ENCODE peak calls at places on chromosomes 4 and X, in six cellular contexts. A is IMR-90, U is hepatocyte, F is upper lobe of right lung, E is SJSA1, P is neuronal stem cell. W is an unnamed sample. For H3K4me1, the result is how much of the 10 kb centered on the place peaks cover.

GRCh38 chr4:169225058-169225751 is 45.6 kb downstream of the SH3RF1 start:
- DNase-seq in P (no peak), F (no peak), A (peak), E (peak), U (peak), W (no peak)

GRCh38 chrX:52923781-52924241 is 26.7 kb downstream of the FAM156B start:
- DNase-seq in U (peak), F (no peak), A (peak), P (no peak), E (no peak), W (peak)

GRCh38 chr4:86977621-86978184 is 42.9 kb downstream of the AFF1 start:
- DNase-seq in A (peak), E (peak), U (peak), P (no peak), F (no peak), W (no peak)

GRCh38 chr4:104365618-104366017 is 129.1 kb downstream of the CXXC4 start:
- DNase-seq in E (no peak), F (no peak), U (no peak), P (no peak), A (no peak), W (no peak)

GRCh38 chr4:139453371-139454110 is 380 bp upstream of the RAB33B start:
- DNase-seq in P (peak), E (peak), U (peak), F (peak), A (peak), W (peak)

GRCh38 chrX:47191331-47191730 is 2.3 kb upstream of the UBA1 start:
- DNase-seq in P (no peak), E (no peak), F (no peak), A (no peak), U (peak), W (peak)

GRCh38 chrX:10017866-10018265 is 50.7 kb downstream of the CLDN34 start:
- DNase-seq in E (peak), U (peak), A (peak), F (no peak), P (no peak), W (no peak)

GRCh38 chrX:38347136-38347535 is 5.3 kb upstream of the OTC start:
- DNase-seq in F (no peak), A (peak), U (peak), P (no peak), E (no peak), W (no peak)

GRCh38 chr4:136750898-136751297 is 781.4 kb downstream of the PCDH18 start:
- DNase-seq in E (no peak), F (no peak), U (no peak), A (peak), P (no peak), W (no peak)

GRCh38 chr4:11111876-11112275 is 316.8 kb downstream of the HS3ST1 start:
- DNase-seq in U (no peak), P (no peak), E (no peak), F (no peak), A (no peak), W (no peak)

GRCh38 chrX:153882086-153882498 is 3.9 kb downstream of the L1CAM start:
- DNase-seq in U (no peak), A (peak), F (no peak), E (no peak), P (no peak), W (peak)

GRCh38 chr4:108433832-108434231 is 186.5 kb upstream of the RPL34 start:
- DNase-seq in A (peak), P (no peak), E (peak), U (peak), F (no peak), W (no peak)

GRCh38 chr4:112847781-112848180 is 201.7 kb upstream of the ANK2 start:
- DNase-seq in A (no peak), E (no peak), F (no peak), P (no peak), U (no peak), W (no peak)

GRCh38 chr4:86472377-86473019 is 112.6 kb upstream of the MAPK10 start:
- DNase-seq in A (no peak), F (no peak), P (no peak), U (no peak), E (no peak), W (no peak)

GRCh38 chr4:85152490-85152889 is 186.0 kb upstream of the WDFY3 start:
- DNase-seq in A (no peak), E (no peak), F (no peak), P (no peak), U (no peak), W (no peak)

GRCh38 chr4:155403886-155404285 is 27.1 kb upstream of the MAP9 start:
- DNase-seq in P (peak), A (peak), U (peak), F (no peak), E (no peak), W (no peak)

GRCh38 chr4:3252831-3253641 is 4.1 kb downstream of the MSANTD1 start:
- DNase-seq in U (no peak), P (no peak), F (peak), A (no peak), E (no peak), W (peak)

GRCh38 chr4:108611360-108611759 is 9.0 kb upstream of the RPL34 start:
- DNase-seq in A (no peak), E (no peak), F (no peak), P (no peak), U (peak), W (no peak)

GRCh38 chrX:57528670-57529255 is 63.0 kb upstream of the ZXDB start:
- DNase-seq in F (no peak), E (no peak), A (peak), P (no peak), U (peak), W (peak)

GRCh38 chrX:135543924-135544323 is 23.5 kb downstream of the INTS6L start:
- DNase-seq in F (no peak), P (no peak), A (no peak), U (no peak), E (no peak), W (peak)

GRCh38 chrX:85109235-85109634 is 105.6 kb downstream of the APOOL start:
- DNase-seq in A (no peak), P (no peak), F (no peak), U (no peak), E (no peak), W (peak)

GRCh38 chr4:7936963-7937362 is 2.7 kb downstream of the AFAP1 start:
- DNase-seq in U (no peak), P (no peak), A (no peak), E (no peak), F (no peak), W (no peak)

GRCh38 chr4:74109116-74109791 is 10.3 kb upstream of the CXCL2 start:
- DNase-seq in P (no peak), A (peak), E (peak), F (no peak), U (peak), W (peak)

GRCh38 chr4:26892480-26893150 is 32.0 kb downstream of the STIM2 start:
- DNase-seq in A (no peak), F (no peak), E (no peak), U (no peak), P (no peak), W (no peak)

GRCh38 chr4:26893491-26893890 is 32.9 kb downstream of the STIM2 start:
- DNase-seq in F (no peak), U (no peak), E (no peak), P (no peak), A (peak), W (no peak)

GRCh38 chr4:26891054-26891453 is 30.4 kb downstream of the STIM2 start:
- DNase-seq in A (no peak), P (no peak), U (no peak), E (no peak), F (no peak), W (no peak)

GRCh38 chr4:26887809-26888208 is 27.2 kb downstream of the STIM2 start:
- DNase-seq in F (no peak), U (no peak), P (no peak), E (no peak), A (no peak), W (no peak)

DNA sequence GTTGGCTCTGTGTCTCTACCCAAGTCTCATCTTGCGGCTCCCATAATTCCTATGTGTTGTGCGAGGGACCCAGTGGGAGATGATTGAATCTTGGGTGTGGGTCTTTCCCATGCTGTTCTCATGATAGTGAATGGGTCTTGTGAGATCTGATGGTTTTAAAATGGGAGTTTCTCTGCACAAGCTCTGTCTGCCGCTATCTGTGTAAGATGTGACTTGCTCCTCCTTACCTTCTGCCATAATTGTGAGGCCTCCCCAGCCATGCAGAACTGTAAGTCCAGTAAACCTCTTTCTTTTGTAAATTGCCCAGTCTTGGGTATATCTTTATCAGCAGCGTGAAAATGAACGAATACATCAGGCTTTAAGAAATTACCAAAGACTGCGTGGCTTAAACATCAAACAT is 31.2 kb downstream of the STIM2 start:
- DNase-seq in P (no peak), E (no peak), U (no peak), F (no peak), A (no peak), W (no peak)
- H3K4me1 ChIP-seq in P (under half), E (under half), U (under half), F (under half), A (under half), W (under half)

GRCh38 chr4:10096976-10097330 is 19.6 kb downstream of the WDR1 start:
- DNase-seq in P (no peak), A (no peak), U (no peak), F (no peak), E (no peak), W (no peak)

GRCh38 chr4:10093801-10094552 is 22.6 kb downstream of the WDR1 start:
- DNase-seq in F (no peak), P (no peak), U (peak), E (no peak), A (peak), W (no peak)

GRCh38 chr4:10094841-10095240 is 21.8 kb downstream of the WDR1 start:
- DNase-seq in A (no peak), P (no peak), F (no peak), U (no peak), E (no peak), W (no peak)

GRCh38 chr4:10096201-10096975 is 20.2 kb downstream of the WDR1 start:
- DNase-seq in U (peak), E (peak), A (peak), F (no peak), P (no peak), W (no peak)

GRCh38 chr4:10095296-10095991 is 21.2 kb downstream of the WDR1 start:
- DNase-seq in F (no peak), A (no peak), E (no peak), U (no peak), P (no peak), W (no peak)
- H3K4me1 ChIP-seq in F (half or more), A (half or more), E (under half), U (under half), P (under half), W (under half)

GRCh38 chr4:165384608-165385007 is 5.8 kb downstream of the CPE start:
- DNase-seq in E (no peak), A (peak), F (no peak), P (no peak), U (peak), W (no peak)
- H3K4me1 ChIP-seq in E (under half), A (under half), F (under half), P (under half), U (under half), W (under half)

GRCh38 chr4:40241026-40241425 is 44.2 kb downstream of the RHOH start:
- DNase-seq in U (no peak), F (no peak), A (no peak), E (no peak), P (no peak), W (no peak)

GRCh38 chr4:40240040-40240653 is 43.3 kb downstream of the RHOH start:
- DNase-seq in A (peak), U (no peak), P (no peak), F (no peak), E (no peak), W (no peak)

GRCh38 chr4:40238700-40239548 is 42.1 kb downstream of the RHOH start:
- DNase-seq in E (no peak), P (no peak), U (no peak), A (no peak), F (no peak), W (no peak)

GRCh38 chr4:40243390-40243948 is 46.6 kb downstream of the RHOH start:
- DNase-seq in U (no peak), E (no peak), P (no peak), F (no peak), A (no peak), W (no peak)

DNA sequence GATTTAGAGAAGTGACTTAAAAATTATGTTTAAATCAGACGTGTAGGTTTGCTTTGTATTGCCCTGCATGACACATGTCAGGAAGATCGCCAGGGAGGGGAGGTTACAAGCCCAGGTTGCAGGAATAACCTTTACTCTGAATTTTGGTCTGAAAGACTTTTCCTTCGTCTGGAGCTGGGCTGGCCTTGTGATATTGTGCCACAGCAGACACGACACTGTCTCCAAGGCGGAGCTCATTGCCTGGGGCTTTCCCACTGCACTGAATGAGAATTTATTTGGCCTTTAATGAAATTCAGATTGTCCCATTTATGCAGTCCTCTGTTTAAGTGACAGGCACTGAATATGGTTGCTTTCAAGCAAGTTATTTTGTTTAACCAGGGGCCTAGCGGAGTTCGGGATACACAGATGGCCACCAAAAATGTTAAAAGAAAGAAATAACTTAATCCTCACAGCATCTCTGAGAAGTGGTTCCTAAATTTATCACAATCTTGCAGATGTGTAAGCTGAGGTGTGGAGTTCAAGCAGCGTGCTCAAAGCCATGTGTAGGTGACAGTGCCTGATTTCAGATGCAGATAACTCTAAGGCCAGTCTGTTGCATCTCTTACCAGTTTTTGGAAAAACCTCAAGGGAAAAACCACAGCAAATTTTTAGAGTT is 45.2 kb downstream of the RHOH start:
- DNase-seq in A (no peak), U (no peak), F (no peak), E (no peak), P (no peak), W (no peak)
- H3K4me1 ChIP-seq in A (under half), U (under half), F (under half), E (under half), P (under half), W (under half)

GRCh38 chr4:89836897-89837384 is at the start of gene SNCA:
- DNase-seq in F (peak), P (no peak), A (peak), U (peak), E (peak), W (peak)

GRCh38 chr4:89837385-89837995 is 529 bp upstream of the SNCA start:
- DNase-seq in U (peak), F (no peak), E (no peak), A (peak), P (peak), W (peak)

GRCh38 chr4:89835413-89835812 is 1.5 kb downstream of the SNCA start:
- DNase-seq in P (no peak), E (no peak), U (no peak), F (no peak), A (no peak), W (no peak)

GRCh38 chr4:89834486-89835209 is 2.3 kb downstream of the SNCA start:
- DNase-seq in U (no peak), E (no peak), A (no peak), F (no peak), P (no peak), W (no peak)

DNA sequence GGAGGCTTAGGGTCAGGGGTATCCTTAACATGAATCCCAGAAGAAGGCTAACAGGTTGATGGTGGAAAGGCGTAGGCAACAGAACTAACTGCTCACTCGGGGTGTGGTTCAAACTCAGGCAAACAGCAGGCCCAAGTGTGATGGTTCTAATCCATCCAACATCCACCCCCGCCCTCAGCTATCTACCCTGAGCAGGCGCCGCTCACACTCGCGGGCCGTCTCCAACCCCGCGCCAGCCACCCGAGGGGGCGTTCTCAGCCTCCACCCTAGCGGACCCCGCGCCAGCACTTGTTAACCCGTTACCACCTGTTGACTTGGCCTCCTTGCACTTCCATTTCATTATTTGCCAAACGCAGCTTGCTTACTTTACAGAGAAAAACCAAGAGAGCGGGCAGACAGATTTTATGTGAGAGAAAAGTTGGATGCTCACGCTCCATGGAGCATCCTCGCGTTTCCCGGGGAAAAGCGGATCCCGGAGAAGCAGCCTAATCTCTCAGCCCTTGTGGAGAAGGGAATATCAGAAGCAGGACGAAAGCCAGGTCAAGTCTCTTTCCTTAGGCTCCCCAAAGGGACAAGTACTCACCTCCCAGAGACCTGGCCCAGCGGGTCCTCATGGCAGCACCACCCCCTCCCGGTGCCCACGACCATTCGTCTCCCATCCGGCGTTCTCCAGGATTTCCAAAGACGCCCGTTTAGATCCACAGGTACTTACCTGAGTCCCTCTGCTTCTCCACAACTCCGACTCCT is 757 bp downstream of the SNCA start:
- DNase-seq in P (peak), F (peak), E (no peak), A (no peak), U (peak), W (peak)
- H3K4me1 ChIP-seq in P (under half), F (under half), E (under half), A (under half), U (under half), W (under half)

DNA sequence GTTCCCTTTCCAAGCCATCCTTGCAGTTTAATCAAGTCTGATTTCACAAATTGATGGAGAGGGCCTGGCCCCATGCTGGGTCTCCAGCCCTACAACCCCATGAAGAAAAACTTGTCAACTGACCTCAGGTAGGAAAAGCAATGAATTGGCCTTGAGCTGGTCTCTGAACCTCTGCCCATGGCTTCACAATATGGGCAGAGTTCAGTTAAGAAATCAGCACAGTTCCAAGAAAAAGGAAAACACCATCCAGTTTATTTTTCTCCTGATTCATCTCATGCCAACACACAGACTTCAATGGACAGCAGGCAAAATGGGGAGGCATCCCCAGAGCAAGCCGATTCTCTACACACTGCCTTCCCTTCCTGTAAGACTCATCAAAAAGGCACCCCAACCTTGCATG is 3.3 kb downstream of the RIPPLY1 start:
- DNase-seq in P (no peak), E (no peak), F (no peak), A (no peak), U (no peak), W (no peak)
- H3K4me1 ChIP-seq in P (under half), E (under half), F (under half), A (under half), U (under half), W (under half)

DNA sequence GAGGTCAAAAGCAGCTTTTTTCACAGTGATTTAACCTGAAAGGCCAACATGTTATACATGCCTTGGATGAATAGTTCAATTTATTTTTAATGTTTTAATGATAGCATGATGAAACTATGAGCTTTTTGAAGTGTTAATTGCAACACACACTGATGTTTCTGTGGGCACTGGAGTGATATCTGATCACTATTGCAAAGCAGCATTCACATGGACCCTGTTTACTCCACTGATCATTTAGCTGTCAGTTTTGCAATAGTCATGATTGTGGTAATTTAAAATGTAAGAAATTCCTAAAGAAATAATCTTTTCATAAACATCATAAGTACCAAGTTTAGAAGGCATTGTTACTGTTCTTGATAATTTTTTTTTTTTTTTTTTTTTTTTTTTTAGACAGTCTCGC is 74.1 kb downstream of the ARSJ start:
- DNase-seq in A (no peak), P (no peak), E (no peak), U (no peak), F (no peak), W (no peak)
- H3K4me1 ChIP-seq in A (under half), P (under half), E (under half), U (under half), F (under half), W (under half)

DNA sequence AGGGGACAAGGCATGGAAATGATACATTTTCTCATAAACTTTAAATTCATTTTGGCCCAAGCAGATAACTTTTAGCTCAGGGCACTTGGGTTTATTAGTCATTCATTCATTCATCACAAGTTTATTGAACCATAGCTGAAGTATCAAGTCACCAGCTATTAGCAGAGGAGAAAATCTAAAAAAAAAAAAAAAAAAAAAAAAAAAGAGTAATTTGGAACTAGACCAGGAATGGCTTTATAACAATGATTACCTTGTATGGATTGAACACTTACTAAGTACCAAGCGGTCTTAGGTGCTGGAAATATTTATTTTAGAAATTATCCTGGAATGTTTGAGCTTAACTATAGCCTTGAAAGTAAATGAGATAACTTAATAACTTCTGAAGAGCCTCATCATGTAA is 191.7 kb downstream of the SLIT2 start:
- DNase-seq in E (no peak), F (no peak), P (no peak), A (no peak), U (no peak), W (no peak)
- H3K4me1 ChIP-seq in E (under half), F (under half), P (under half), A (under half), U (under half), W (under half)

GRCh38 chr4:184811484-184812180 is 14.1 kb downstream of the ACSL1 start:
- DNase-seq in F (no peak), E (no peak), P (no peak), U (no peak), A (no peak), W (no peak)
- H3K4me1 ChIP-seq in F (half or more), E (half or more), P (under half), U (half or more), A (under half), W (under half)